ENCODE peak calls at places on chromosomes 4 and X, in four cellular contexts. J is suprapubic skin, I is HL-60, L is spleen. E is an unnamed sample.

GRCh38 chr4:54539500-54540029 is 118.2 kb upstream of the KIT start:
- DNase-seq in J (peak; percentile 66), I (peak; percentile 26), L (peak; percentile 85), E (no peak)

GRCh38 chr4:27057662-27058061 is 197.0 kb downstream of the STIM2 start:
- DNase-seq in J (no peak), I (no peak), L (no peak), E (no peak)

GRCh38 chr4:146232131-146232722 is 17.9 kb downstream of the REELD1 start:
- DNase-seq in J (no peak), I (peak; percentile 28), L (no peak), E (no peak)

GRCh38 chr4:118974758-118975157 is 86.1 kb downstream of the SYNPO2 start:
- DNase-seq in J (no peak), I (no peak), L (no peak), E (no peak)

GRCh38 chr4:159764343-159764952 is 661.6 kb downstream of the RAPGEF2 start:
- DNase-seq in J (no peak), I (peak; percentile 30), L (no peak), E (no peak)

GRCh38 chrX:102345916-102346315 is 93.9 kb downstream of the NXF2B start:
- DNase-seq in J (peak; percentile 65), I (peak; percentile 41), L (peak; percentile 71), E (peak; percentile 22)

GRCh38 chr4:70948665-70949284 is 44.7 kb upstream of the DCK start:
- DNase-seq in J (no peak), I (peak; percentile 30), L (no peak), E (no peak)

GRCh38 chr4:137082051-137082450 is 450.2 kb downstream of the PCDH18 start:
- DNase-seq in J (no peak), I (no peak), L (no peak), E (no peak)

GRCh38 chrX:130419263-130419662 is 17.5 kb downstream of the RBMX2 start:
- DNase-seq in J (no peak), I (no peak), L (no peak), E (no peak)

GRCh38 chr4:25654971-25655963 is at the start of gene SLC34A2:
- DNase-seq in J (no peak), I (no peak), L (peak; percentile 73), E (no peak)
- TF ChIP-seq POLR2AphosphoS5 in J (no peak), I (no peak), L (no peak), E (no peak)

GRCh38 chr4:64125354-64125753 is 283.9 kb downstream of the TECRL start:
- DNase-seq in J (no peak), I (no peak), L (no peak), E (no peak)
- TF ChIP-seq POLR2AphosphoS5 in J (no peak), I (no peak), L (no peak), E (no peak)

DNA sequence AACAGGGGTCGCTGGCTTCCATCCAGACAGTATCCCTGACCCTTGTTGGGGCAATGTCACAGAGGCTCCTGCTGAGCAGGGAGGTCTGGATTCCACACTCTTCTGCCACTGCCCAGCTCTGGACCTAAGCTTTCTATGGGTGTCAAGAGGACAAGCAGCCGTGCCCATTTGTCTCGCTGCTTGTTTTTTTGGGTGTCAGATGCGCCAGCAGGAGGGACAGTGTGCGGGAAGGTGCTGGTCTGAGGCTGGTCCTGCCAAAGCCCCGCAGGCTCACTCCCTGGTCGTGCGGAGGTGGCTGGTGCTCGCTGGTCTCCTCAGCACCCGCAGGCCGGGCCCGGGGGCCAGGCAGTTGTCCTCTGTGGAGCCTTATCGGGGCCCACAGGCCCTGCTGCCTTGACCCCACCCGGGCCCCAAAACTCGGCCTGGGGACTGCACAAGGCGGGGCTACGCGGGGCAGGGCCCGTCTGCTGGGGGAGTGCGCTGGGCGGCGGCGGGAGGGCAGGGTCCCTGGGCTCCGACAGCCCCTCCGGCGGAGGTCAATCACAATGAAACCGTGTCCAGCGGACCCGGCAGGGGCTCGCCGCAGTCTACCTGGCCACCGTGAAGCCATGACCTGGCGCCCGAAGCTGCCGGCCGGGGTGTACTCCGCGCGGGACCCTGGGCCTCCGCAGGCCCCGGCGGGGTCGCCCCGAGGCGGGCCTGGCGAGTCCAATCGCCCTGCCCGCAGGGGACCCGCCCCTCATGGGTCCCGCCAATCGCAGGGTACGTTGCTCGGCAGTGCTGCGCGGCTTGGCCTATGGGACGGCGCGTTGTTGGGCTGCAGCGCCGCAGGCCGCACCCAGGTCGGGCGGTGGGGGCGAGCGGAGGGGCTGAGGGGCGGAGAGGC is at the start of gene ADD1:
- DNase-seq in J (peak; percentile 93), I (peak; percentile 91), L (peak; percentile 96), E (peak; percentile 67)
- TF ChIP-seq POLR2AphosphoS5 in J (peak; percentile 24), I (peak; percentile 25), L (peak; percentile 92), E (peak; percentile 50)

DNA sequence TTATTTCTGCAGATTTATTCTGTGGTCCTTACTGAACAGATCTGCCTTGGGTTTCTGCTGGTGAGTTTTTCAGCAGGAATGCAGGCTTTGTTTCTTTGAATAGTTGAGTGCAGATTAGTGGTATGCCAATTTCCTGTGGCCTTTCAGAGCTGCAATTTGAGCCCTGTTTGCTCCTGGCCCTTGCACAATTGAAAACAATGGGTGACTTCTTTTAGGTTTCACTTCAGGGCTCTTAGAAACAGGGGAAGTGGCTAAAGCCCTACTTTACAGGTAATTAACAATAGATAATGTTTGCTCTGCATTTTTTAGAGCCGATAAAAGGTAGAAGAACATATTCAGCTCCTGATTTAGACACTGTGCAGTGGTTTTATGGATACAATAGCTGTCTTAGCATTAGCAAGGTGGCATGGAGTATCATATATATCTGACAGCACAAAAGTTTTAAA is 21.9 kb downstream of the SPRY1 start:
- DNase-seq in J (no peak), I (peak; percentile 83), L (no peak), E (no peak)
- TF ChIP-seq POLR2AphosphoS5 in J (peak; percentile 33), I (no peak), L (no peak), E (peak; percentile 50)

GRCh38 chrX:17474892-17475291 is 99.9 kb downstream of the NHS start:
- DNase-seq in J (no peak), I (no peak), L (no peak), E (no peak)

GRCh38 chrX:17476411-17476810 is 101.4 kb downstream of the NHS start:
- DNase-seq in J (no peak), I (no peak), L (no peak), E (no peak)

GRCh38 chrX:17472424-17472823 is 97.4 kb downstream of the NHS start:
- DNase-seq in J (no peak), I (no peak), L (no peak), E (no peak)

GRCh38 chrX:17473021-17473420 is 98.0 kb downstream of the NHS start:
- DNase-seq in J (no peak), I (no peak), L (no peak), E (no peak)

GRCh38 chrX:17475820-17476219 is 100.8 kb downstream of the NHS start:
- DNase-seq in J (no peak), I (no peak), L (no peak), E (no peak)
- TF ChIP-seq POLR2AphosphoS5 in J (no peak), I (no peak), L (no peak), E (no peak)

GRCh38 chr4:10063544-10064300 is 42.4 kb upstream of the SLC2A9 start:
- DNase-seq in J (no peak), I (peak; percentile 57), L (no peak), E (no peak)
- TF ChIP-seq POLR2AphosphoS5 in J (no peak), I (no peak), L (no peak), E (no peak)

E was measured in Panc1.